ENCODE peak calls at places on chromosomes 1 and 21, in five cellular contexts. B is NCI-H526; T is GF-D8; Q is naive thymus-derived CD8-positive, alpha-beta T cell; A is EL. Y is an unnamed sample.

GRCh38 chr1:216600730-216601426 is 122.4 kb downstream of the ESRRG start:
- DNase-seq in A (peak; percentile 78), Q (no peak), T (no peak), B (peak; percentile 57), Y (peak; percentile 90)

GRCh38 chr1:111735858-111736544 is 3.2 kb downstream of the INKA2 start:
- DNase-seq in B (peak; percentile 28), T (no peak), A (no peak), Q (no peak), Y (no peak)

GRCh38 chr1:43805340-43805739 is 98.0 kb downstream of the ST3GAL3 start:
- DNase-seq in A (no peak), T (no peak), Q (no peak), B (no peak), Y (no peak)

GRCh38 chr1:222583079-222583478 is 6.7 kb downstream of the TAF1A start:
- DNase-seq in B (no peak), T (no peak), A (no peak), Q (no peak), Y (no peak)

GRCh38 chr1:10267319-10267718 is 56.9 kb downstream of the KIF1B start:
- DNase-seq in B (no peak), T (no peak), A (peak; percentile 18), Q (no peak), Y (no peak)

GRCh38 chr21:39087238-39087975 is 95.8 kb downstream of the PSMG1 start:
- DNase-seq in B (no peak), T (no peak), Q (no peak), A (no peak), Y (no peak)

GRCh38 chr1:210251680-210252490 is 19.3 kb downstream of the SERTAD4 start:
- DNase-seq in A (no peak), B (no peak), Q (no peak), T (no peak), Y (peak; percentile 83)

GRCh38 chr1:234607091-234608025 is 2.6 kb downstream of the IRF2BP2 start:
- DNase-seq in T (peak; percentile 31), B (peak; percentile 24), Q (no peak), A (peak; percentile 67), Y (peak; percentile 67)

GRCh38 chr1:53326598-53327182 is 1.2 kb downstream of the LRP8 start:
- DNase-seq in Q (peak; percentile 15), A (no peak), B (no peak), T (peak; percentile 69), Y (peak; percentile 77)

GRCh38 chr1:47761201-47761930 is 235.8 kb downstream of the TRABD2B start:
- DNase-seq in T (no peak), A (no peak), Q (no peak), B (no peak), Y (no peak)

GRCh38 chr1:94180650-94181049 is 56.7 kb downstream of the ARHGAP29 start:
- DNase-seq in A (no peak), Q (no peak), B (no peak), T (no peak), Y (no peak)

GRCh38 chr1:3369437-3370076 is 84.9 kb upstream of the ARHGEF16 start:
- DNase-seq in T (no peak), B (no peak), Q (no peak), A (peak; percentile 65), Y (no peak)

GRCh38 chr1:32426489-32427255 is 32.4 kb upstream of the BSDC1 start:
- DNase-seq in T (no peak), A (peak; percentile 30), Q (no peak), B (peak; percentile 72), Y (peak; percentile 64)

GRCh38 chr1:245946905-245947304 is 560.2 kb downstream of the SMYD3 start:
- DNase-seq in T (no peak), A (no peak), Q (no peak), B (no peak), Y (no peak)

GRCh38 chr21:45475797-45476570 is 66.3 kb downstream of the SLC19A1 start:
- DNase-seq in T (no peak), Q (no peak), B (no peak), A (no peak), Y (no peak)

GRCh38 chr1:42369471-42369870 is 11.1 kb upstream of the RIMKLA start:
- DNase-seq in T (no peak), Q (no peak), B (no peak), A (no peak), Y (no peak)

GRCh38 chr1:237525102-237525501 is 365.6 kb downstream of the ZP4 start:
- DNase-seq in B (no peak), A (no peak), Q (no peak), T (no peak), Y (no peak)

GRCh38 chr1:180646093-180646492 is 14.3 kb downstream of the XPR1 start:
- DNase-seq in B (no peak), Q (no peak), A (no peak), T (no peak), Y (no peak)

GRCh38 chr1:155694167-155694566 is 5.3 kb downstream of the DAP3 start:
- DNase-seq in B (no peak), T (no peak), A (no peak), Q (no peak), Y (no peak)

GRCh38 chr1:245978915-245979314 is 528.2 kb downstream of the SMYD3 start:
- DNase-seq in B (no peak), A (peak; percentile 23), T (no peak), Q (no peak), Y (no peak)

GRCh38 chr1:228459091-228459993 is 27.8 kb upstream of the RNF187 start:
- DNase-seq in Q (no peak), A (peak; percentile 82), T (no peak), B (no peak), Y (peak; percentile 91)

GRCh38 chr1:5999711-6000443 is 7.7 kb upstream of the NPHP4 start:
- DNase-seq in B (no peak), T (no peak), A (no peak), Q (no peak), Y (no peak)

GRCh38 chr1:59142663-59143487 is 154.0 kb upstream of the FGGY start:
- DNase-seq in A (peak; percentile 99), Q (no peak), B (no peak), T (no peak), Y (peak; percentile 54)